ENCODE peak calls at places on chromosomes 11 and 22, in five cellular contexts. H is body of pancreas, Z is upper lobe of right lung, G is nephron progenitor cell, Y is WTC11. X is an unnamed sample.

GRCh38 chr22:17084554-17085276 is at the start of gene IL17RA:
- DNase-seq in Z (peak; percentile 96), H (peak; percentile 94), G (peak; percentile 91), Y (peak; percentile 93), X (peak; percentile 77)

GRCh38 chr22:21074092-21074715 is 28.5 kb downstream of the LRRC74B start:
- DNase-seq in H (no peak), Z (no peak), Y (no peak), G (no peak), X (no peak)

GRCh38 chr22:43823353-43823908 is 11.3 kb upstream of the EFCAB6 start:
- DNase-seq in Z (peak; percentile 82), G (no peak), Y (no peak), H (peak; percentile 81), X (no peak)

GRCh38 chr11:64447717-64448598 is 89.0 kb downstream of the RPS6KA4 start:
- DNase-seq in H (peak; percentile 71), Y (no peak), G (peak; percentile 26), Z (peak; percentile 68), X (no peak)

GRCh38 chr11:72616655-72617054 is 57.6 kb downstream of the PDE2A start:
- DNase-seq in Y (no peak), H (no peak), Z (no peak), G (no peak), X (no peak)

GRCh38 chr11:10407055-10407454 is 48.0 kb upstream of the AMPD3 start:
- DNase-seq in G (no peak), Y (no peak), Z (no peak), H (no peak), X (no peak)

GRCh38 chr11:75873417-75874148 is 58.6 kb downstream of the UVRAG start:
- DNase-seq in H (no peak), G (no peak), Y (no peak), Z (no peak), X (no peak)

GRCh38 chr11:13105237-13105844 is 96.2 kb downstream of the RASSF10 start:
- DNase-seq in Z (no peak), G (no peak), Y (no peak), H (peak; percentile 15), X (no peak)

GRCh38 chr22:32050678-32051515 is 7.8 kb downstream of the SLC5A1 start:
- DNase-seq in G (peak; percentile 8), H (peak; percentile 21), Z (no peak), Y (no peak), X (no peak)

GRCh38 chr11:58963551-58964075 is 24.3 kb downstream of the GLYATL1 start:
- DNase-seq in G (peak; percentile 25), Z (no peak), Y (peak; percentile 74), H (peak; percentile 35), X (no peak)
- TF ChIP-seq CTCF in G (no peak), Z (no peak), Y (no peak), H (no peak), X (no peak)

GRCh38 chr11:104873252-104873651 is 25.0 kb downstream of the CASP12 start:
- DNase-seq in H (no peak), Y (peak; percentile 37), G (no peak), Z (no peak), X (no peak)
- TF ChIP-seq CTCF in H (no peak), Y (no peak), G (no peak), Z (no peak), X (no peak)

GRCh38 chr11:15276616-15277015 is 161.9 kb downstream of the INSC start:
- DNase-seq in Y (no peak), H (no peak), Z (no peak), G (peak; percentile 21), X (peak; percentile 31)
- TF ChIP-seq CTCF in Y (peak; percentile 33), H (no peak), Z (peak; percentile 11), G (peak; percentile 50), X (peak; percentile 57)

GRCh38 chr11:123559418-123559817 is 95.0 kb downstream of the SCN3B start:
- DNase-seq in Z (no peak), H (no peak), G (no peak), Y (no peak), X (no peak)
- TF ChIP-seq CTCF in Z (peak; percentile 5), H (no peak), G (peak; percentile 19), Y (no peak), X (peak; percentile 38)

GRCh38 chr11:88337342-88338222 is at the start of gene CTSC:
- DNase-seq in Y (peak; percentile 93), G (peak; percentile 97), H (peak; percentile 93), Z (peak; percentile 98), X (peak; percentile 88)
- TF ChIP-seq CTCF in Y (no peak), G (no peak), H (no peak), Z (peak; percentile 12), X (peak; percentile 26)

GRCh38 chr11:38019072-38019775 is 1421.2 kb upstream of the RAG2 start:
- DNase-seq in G (no peak), Y (peak; percentile 10), Z (no peak), H (no peak), X (no peak)
- TF ChIP-seq CTCF in G (no peak), Y (no peak), Z (no peak), H (no peak), X (peak; percentile 14)